ENCODE peak calls at places on chromosomes 1 and 21, in nine cellular contexts. One of them, this sample, is unnamed.

GRCh38 chr1:2415801-2416208 is 3.4 kb upstream of the PEX10 start:
- ATAC-seq in K562: no peak
- ATAC-seq in IMR-90: no peak
- ATAC-seq in right lobe of liver: no peak
- ATAC-seq in upper lobe of left lung: no peak
- ATAC-seq in gastrocnemius medialis: no peak
- ATAC-seq in HCT116: no peak
- ATAC-seq in A549: no peak
- ATAC-seq in GM12878: peak; percentile 9
- ATAC-seq in this sample: no peak

GRCh38 chr21:28943631-28944030 is 49.0 kb downstream of the LTN1 start:
- ATAC-seq in K562: no peak
- ATAC-seq in IMR-90: no peak
- ATAC-seq in right lobe of liver: peak; percentile 39
- ATAC-seq in upper lobe of left lung: no peak
- ATAC-seq in gastrocnemius medialis: no peak
- ATAC-seq in HCT116: no peak
- ATAC-seq in A549: no peak
- ATAC-seq in GM12878: no peak
- ATAC-seq in this sample: no peak

GRCh38 chr1:208007938-208008342 is 97.0 kb upstream of the CD34 start:
- ATAC-seq in K562: no peak
- ATAC-seq in IMR-90: no peak
- ATAC-seq in right lobe of liver: no peak
- ATAC-seq in upper lobe of left lung: peak; percentile 82
- ATAC-seq in gastrocnemius medialis: no peak
- ATAC-seq in HCT116: no peak
- ATAC-seq in A549: no peak
- ATAC-seq in GM12878: no peak
- ATAC-seq in this sample: peak; percentile 51

GRCh38 chr1:244248426-244248825 is 197.3 kb downstream of the ZBTB18 start:
- ATAC-seq in K562: no peak
- ATAC-seq in IMR-90: no peak
- ATAC-seq in right lobe of liver: no peak
- ATAC-seq in upper lobe of left lung: no peak
- ATAC-seq in gastrocnemius medialis: no peak
- ATAC-seq in HCT116: no peak
- ATAC-seq in A549: no peak
- ATAC-seq in GM12878: no peak
- ATAC-seq in this sample: no peak

GRCh38 chr1:201769072-201769471 is 59.9 kb upstream of the IPO9 start:
- ATAC-seq in K562: no peak
- ATAC-seq in IMR-90: no peak
- ATAC-seq in right lobe of liver: no peak
- ATAC-seq in upper lobe of left lung: no peak
- ATAC-seq in gastrocnemius medialis: no peak
- ATAC-seq in HCT116: no peak
- ATAC-seq in A549: no peak
- ATAC-seq in GM12878: no peak
- ATAC-seq in this sample: no peak

GRCh38 chr21:44881586-44881939 is 8.1 kb upstream of the PTTG1IP start:
- ATAC-seq in K562: peak; percentile 12
- ATAC-seq in IMR-90: peak; percentile 25
- ATAC-seq in right lobe of liver: no peak
- ATAC-seq in upper lobe of left lung: no peak
- ATAC-seq in gastrocnemius medialis: no peak
- ATAC-seq in HCT116: no peak
- ATAC-seq in A549: no peak
- ATAC-seq in GM12878: no peak
- ATAC-seq in this sample: no peak

GRCh38 chr1:187847531-187847930 is 1018.8 kb downstream of the PLA2G4A start:
- ATAC-seq in K562: no peak
- ATAC-seq in IMR-90: no peak
- ATAC-seq in right lobe of liver: no peak
- ATAC-seq in upper lobe of left lung: no peak
- ATAC-seq in gastrocnemius medialis: no peak
- ATAC-seq in HCT116: no peak
- ATAC-seq in A549: no peak
- ATAC-seq in GM12878: no peak
- ATAC-seq in this sample: no peak

GRCh38 chr1:15424146-15424667 is 14.0 kb upstream of the CTRC start:
- ATAC-seq in K562: peak; percentile 71
- ATAC-seq in IMR-90: no peak
- ATAC-seq in right lobe of liver: peak; percentile 64
- ATAC-seq in upper lobe of left lung: no peak
- ATAC-seq in gastrocnemius medialis: no peak
- ATAC-seq in HCT116: no peak
- ATAC-seq in A549: peak; percentile 32
- ATAC-seq in GM12878: no peak
- ATAC-seq in this sample: no peak

GRCh38 chr1:1230656-1231399 is 973 bp downstream of the SDF4 start:
- ATAC-seq in K562: peak; percentile 23
- ATAC-seq in IMR-90: peak; percentile 2
- ATAC-seq in right lobe of liver: peak; percentile 10
- ATAC-seq in upper lobe of left lung: no peak
- ATAC-seq in gastrocnemius medialis: peak; percentile 49
- ATAC-seq in HCT116: peak; percentile 26
- ATAC-seq in A549: peak; percentile 37
- ATAC-seq in GM12878: peak; percentile 15
- ATAC-seq in this sample: no peak

GRCh38 chr1:25550155-25550506 is 6.7 kb downstream of the LDLRAP1 start:
- ATAC-seq in K562: peak; percentile 28
- ATAC-seq in IMR-90: peak; percentile 47
- ATAC-seq in right lobe of liver: no peak
- ATAC-seq in upper lobe of left lung: no peak
- ATAC-seq in gastrocnemius medialis: no peak
- ATAC-seq in HCT116: peak; percentile 10
- ATAC-seq in A549: no peak
- ATAC-seq in GM12878: no peak
- ATAC-seq in this sample: no peak

DNA sequence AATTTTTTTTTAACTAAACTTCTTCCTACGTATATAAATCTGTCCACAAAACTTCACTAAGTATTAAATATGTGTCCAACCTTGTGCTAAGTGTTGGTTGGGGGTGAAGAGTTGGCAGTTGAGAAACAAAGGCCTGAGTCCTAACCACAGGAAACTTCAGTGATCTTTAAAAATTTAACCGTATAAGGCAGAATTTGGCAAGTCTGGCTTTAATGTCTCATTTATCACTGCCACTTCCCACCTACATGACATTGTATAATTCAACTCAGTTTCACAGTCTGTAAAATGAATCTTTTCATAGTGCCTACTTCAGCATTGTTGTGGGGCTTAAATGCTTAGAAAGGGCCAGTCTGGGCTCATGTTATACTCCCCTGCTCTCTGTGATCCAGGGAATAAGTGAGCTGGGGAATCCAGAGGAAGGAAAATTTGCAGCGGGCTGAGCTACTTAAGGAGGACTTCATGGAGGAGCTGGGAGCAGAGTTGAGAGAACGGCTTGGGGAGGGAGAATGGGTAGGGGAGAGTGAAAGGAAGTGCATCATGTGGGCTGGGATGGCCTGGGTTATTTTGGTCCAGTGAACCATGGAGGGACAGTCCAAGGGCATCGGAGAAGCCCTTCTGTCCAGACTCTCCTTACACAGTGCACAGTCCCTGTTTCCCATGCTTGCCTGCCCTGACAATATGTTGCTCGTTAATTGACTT is 14.5 kb downstream of the IFNAR2 start:
- ATAC-seq in K562: no peak
- ATAC-seq in IMR-90: no peak
- ATAC-seq in right lobe of liver: peak; percentile 61
- ATAC-seq in upper lobe of left lung: no peak
- ATAC-seq in gastrocnemius medialis: peak; percentile 86
- ATAC-seq in HCT116: no peak
- ATAC-seq in A549: no peak
- ATAC-seq in GM12878: peak; percentile 25
- ATAC-seq in this sample: no peak
- TF ChIP-seq POLR2A in K562: no peak
- TF ChIP-seq POLR2A in IMR-90: no peak
- TF ChIP-seq POLR2A in right lobe of liver: no peak
- TF ChIP-seq POLR2A in upper lobe of left lung: no peak
- TF ChIP-seq POLR2A in gastrocnemius medialis: no peak
- TF ChIP-seq POLR2A in HCT116: no peak
- TF ChIP-seq POLR2A in A549: no peak
- TF ChIP-seq POLR2A in GM12878: peak; percentile 22
- TF ChIP-seq POLR2A in this sample: no peak

DNA sequence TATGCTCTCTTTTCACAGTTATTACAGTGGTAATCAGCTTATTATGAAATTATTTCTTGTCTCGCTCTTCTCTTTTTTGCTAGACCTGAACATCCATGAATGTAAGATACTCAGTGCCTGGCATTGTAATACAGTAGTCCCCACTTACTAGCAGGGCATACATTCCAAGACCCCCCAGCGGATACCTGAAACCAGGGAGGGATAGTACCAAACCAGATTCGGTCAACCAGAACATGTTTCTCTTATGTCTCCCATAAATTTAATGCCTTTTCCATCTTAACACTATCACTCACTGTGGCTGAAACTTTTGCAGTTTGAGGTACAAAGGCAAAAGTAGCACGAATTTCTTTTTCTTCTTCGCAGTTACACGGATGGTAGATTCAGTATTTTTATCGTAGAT is 24.6 kb upstream of the B3GALT2 start:
- ATAC-seq in K562: no peak
- ATAC-seq in IMR-90: no peak
- ATAC-seq in right lobe of liver: no peak
- ATAC-seq in upper lobe of left lung: no peak
- ATAC-seq in gastrocnemius medialis: no peak
- ATAC-seq in HCT116: peak; percentile 28
- ATAC-seq in A549: no peak
- ATAC-seq in GM12878: no peak
- ATAC-seq in this sample: no peak
- H3K27ac ChIP-seq in K562: no peak overlapping the region
- H3K27ac ChIP-seq in IMR-90: no peak overlapping the region
- H3K27ac ChIP-seq in right lobe of liver: no peak overlapping the region
- H3K27ac ChIP-seq in upper lobe of left lung: no peak overlapping the region
- H3K27ac ChIP-seq in gastrocnemius medialis: no peak overlapping the region
- H3K27ac ChIP-seq in HCT116: peak overlapping the region; percentile 2
- H3K27ac ChIP-seq in A549: peak overlapping the region; percentile 34
- H3K27ac ChIP-seq in GM12878: no peak overlapping the region
- H3K27ac ChIP-seq in this sample: no peak overlapping the region

DNA sequence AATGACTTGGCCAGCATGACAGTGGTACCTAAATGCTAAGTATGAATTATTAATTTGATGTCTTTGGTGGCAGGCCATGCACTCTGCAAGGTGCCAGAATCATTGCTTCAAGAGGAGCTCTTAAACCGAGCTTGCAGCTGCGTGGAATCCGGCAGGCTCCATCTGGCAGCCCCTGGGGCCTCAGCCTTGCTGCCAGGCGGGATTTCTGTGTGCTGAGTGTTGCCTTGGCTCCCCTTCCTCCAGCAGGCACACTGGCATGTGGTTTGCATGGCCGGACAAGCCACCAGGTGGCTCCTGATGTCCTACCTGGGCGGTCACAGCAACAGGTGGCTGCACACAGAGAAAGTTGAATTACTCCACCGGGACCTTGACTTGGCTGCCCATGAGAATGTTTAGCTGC is 155.4 kb downstream of the URB2 start:
- ATAC-seq in K562: no peak
- ATAC-seq in IMR-90: no peak
- ATAC-seq in right lobe of liver: peak; percentile 68
- ATAC-seq in upper lobe of left lung: no peak
- ATAC-seq in gastrocnemius medialis: peak; percentile 60
- ATAC-seq in HCT116: peak; percentile 69
- ATAC-seq in A549: no peak
- ATAC-seq in GM12878: no peak
- ATAC-seq in this sample: no peak
- TF ChIP-seq CTCF in K562: no peak
- TF ChIP-seq CTCF in IMR-90: no peak
- TF ChIP-seq CTCF in right lobe of liver: peak; percentile 39
- TF ChIP-seq CTCF in upper lobe of left lung: peak; percentile 57
- TF ChIP-seq CTCF in gastrocnemius medialis: no peak
- TF ChIP-seq CTCF in HCT116: peak; percentile 39
- TF ChIP-seq CTCF in A549: no peak
- TF ChIP-seq CTCF in GM12878: no peak
- TF ChIP-seq CTCF in this sample: peak; percentile 24

GRCh38 chr1:161044908-161045748 is 649 bp downstream of the USF1 start:
- ATAC-seq in K562: peak; percentile 77
- ATAC-seq in IMR-90: peak; percentile 68
- ATAC-seq in right lobe of liver: peak; percentile 84
- ATAC-seq in upper lobe of left lung: peak; percentile 75
- ATAC-seq in gastrocnemius medialis: peak; percentile 65
- ATAC-seq in HCT116: peak; percentile 63
- ATAC-seq in A549: peak; percentile 67
- ATAC-seq in GM12878: peak; percentile 78
- ATAC-seq in this sample: peak; percentile 57
- TF ChIP-seq POLR2A in K562: no peak
- TF ChIP-seq POLR2A in IMR-90: no peak
- TF ChIP-seq POLR2A in right lobe of liver: peak; percentile 66
- TF ChIP-seq POLR2A in upper lobe of left lung: peak; percentile 16
- TF ChIP-seq POLR2A in gastrocnemius medialis: peak; percentile 64
- TF ChIP-seq POLR2A in HCT116: no peak
- TF ChIP-seq POLR2A in A549: no peak
- TF ChIP-seq POLR2A in GM12878: peak; percentile 1
- TF ChIP-seq POLR2A in this sample: no peak

DNA sequence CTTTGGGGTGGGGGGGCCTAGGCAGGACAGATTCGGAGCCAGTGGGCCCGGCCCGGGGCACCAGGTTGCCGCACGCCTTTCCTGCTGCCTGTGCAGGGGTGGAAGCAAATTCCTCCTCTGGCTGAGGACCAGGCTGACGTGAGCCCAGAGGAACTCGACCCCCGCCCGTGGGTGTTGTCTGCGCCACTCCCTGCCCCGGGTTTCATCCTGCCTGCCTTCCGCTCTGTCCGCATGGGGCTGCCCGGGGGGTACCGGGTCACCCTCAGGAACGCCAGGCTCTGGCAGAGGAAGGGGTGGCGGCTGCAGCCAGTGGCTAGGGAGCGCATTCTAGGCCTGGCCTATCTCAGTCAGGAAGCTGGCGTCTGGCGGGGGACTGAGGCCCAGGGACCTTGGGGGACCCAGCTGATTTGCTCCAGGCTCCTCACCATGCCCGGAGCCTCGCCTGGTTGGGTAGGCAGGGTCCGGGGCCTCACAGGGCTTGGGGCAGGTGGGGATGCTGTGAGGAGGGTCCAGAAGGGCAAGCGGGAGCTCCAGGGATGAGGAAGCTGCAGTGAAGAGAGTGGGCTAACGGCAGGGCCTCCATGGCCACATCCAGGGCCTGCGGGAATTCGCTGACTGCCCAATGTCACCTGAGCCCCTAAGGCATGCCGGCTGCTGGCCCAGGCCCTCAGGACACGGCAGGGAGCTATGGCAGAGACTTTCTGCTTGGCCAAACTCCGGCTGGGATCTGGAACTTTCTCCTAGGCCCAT is 2.4 kb upstream of the IBA57 start:
- ATAC-seq in K562: no peak
- ATAC-seq in IMR-90: no peak
- ATAC-seq in right lobe of liver: no peak
- ATAC-seq in upper lobe of left lung: no peak
- ATAC-seq in gastrocnemius medialis: no peak
- ATAC-seq in HCT116: no peak
- ATAC-seq in A549: no peak
- ATAC-seq in GM12878: no peak
- ATAC-seq in this sample: no peak
- H3K27ac ChIP-seq in K562: no peak overlapping the region
- H3K27ac ChIP-seq in IMR-90: no peak overlapping the region
- H3K27ac ChIP-seq in right lobe of liver: no peak overlapping the region
- H3K27ac ChIP-seq in upper lobe of left lung: peak overlapping the region; percentile 99
- H3K27ac ChIP-seq in gastrocnemius medialis: peak overlapping the region; percentile 54
- H3K27ac ChIP-seq in HCT116: peak overlapping the region; percentile 16
- H3K27ac ChIP-seq in A549: no peak overlapping the region
- H3K27ac ChIP-seq in GM12878: no peak overlapping the region
- H3K27ac ChIP-seq in this sample: no peak overlapping the region